ENCODE peak calls at places on chromosome 1, in eight cellular contexts. W is AML-193, H is A172, C is hepatic stellate cell, X is AG04449, M is uterus, D is T-cell, K is Calu3. F is an unnamed sample.

GRCh38 chr1:7410156-7410555 is 360.9 kb upstream of the VAMP3 start:
- DNase-seq in W (no peak), H (no peak), C (no peak), X (no peak), M (no peak), D (no peak), K (no peak), F (no peak)

GRCh38 chr1:13682443-13682842 is 17.5 kb upstream of the PRDM2 start:
- DNase-seq in W (no peak), H (no peak), C (no peak), X (no peak), M (no peak), D (no peak), K (no peak), F (no peak)

GRCh38 chr1:65230741-65231439 is 78.5 kb upstream of the DNAJC6 start:
- DNase-seq in W (peak; percentile 41), H (no peak), C (no peak), X (no peak), M (no peak), D (no peak), K (no peak), F (no peak)

GRCh38 chr1:232459087-232459486 is 170.8 kb downstream of the SIPA1L2 start:
- DNase-seq in W (peak; percentile 11), H (no peak), C (no peak), X (no peak), M (no peak), D (no peak), K (no peak), F (no peak)

GRCh38 chr1:75539230-75540116 is 71.4 kb downstream of the SLC44A5 start:
- DNase-seq in W (no peak), H (peak; percentile 23), C (no peak), X (no peak), M (no peak), D (no peak), K (peak; percentile 9), F (no peak)

GRCh38 chr1:180428782-180429695 is 73.3 kb downstream of the ACBD6 start:
- DNase-seq in W (no peak), H (no peak), C (no peak), X (no peak), M (no peak), D (no peak), K (no peak), F (no peak)

GRCh38 chr1:49298304-49298703 is 521.6 kb upstream of the BEND5 start:
- DNase-seq in W (no peak), H (no peak), C (no peak), X (no peak), M (no peak), D (no peak), K (peak; percentile 9), F (no peak)

GRCh38 chr1:235342039-235342438 is 13.7 kb downstream of the GGPS1 start:
- DNase-seq in W (no peak), H (no peak), C (no peak), X (no peak), M (no peak), D (no peak), K (no peak), F (no peak)

GRCh38 chr1:97654866-97655265 is 266.0 kb downstream of the DPYD start:
- DNase-seq in W (no peak), H (no peak), C (no peak), X (no peak), M (no peak), D (no peak), K (no peak), F (no peak)

GRCh38 chr1:175508320-175509110 is 234.9 kb downstream of the TNR start:
- DNase-seq in W (no peak), H (no peak), C (no peak), X (no peak), M (no peak), D (no peak), K (no peak), F (no peak)

GRCh38 chr1:167416506-167416905 is 101.8 kb downstream of the CD247 start:
- DNase-seq in W (no peak), H (no peak), C (no peak), X (no peak), M (no peak), D (no peak), K (no peak), F (no peak)

GRCh38 chr1:2322065-2322571 is 69.2 kb downstream of the MORN1 start:
- DNase-seq in W (no peak), H (no peak), C (peak; percentile 98), X (peak; percentile 54), M (peak; percentile 90), D (no peak), K (peak; percentile 36), F (peak; percentile 81)

GRCh38 chr1:39159224-39160036 is 45.1 kb upstream of the MACF1 start:
- DNase-seq in W (no peak), H (peak; percentile 29), C (no peak), X (no peak), M (no peak), D (no peak), K (peak; percentile 63), F (peak; percentile 74)

GRCh38 chr1:235015291-235015990 is 113.2 kb downstream of the TOMM20 start:
- DNase-seq in W (no peak), H (no peak), C (no peak), X (no peak), M (no peak), D (no peak), K (no peak), F (no peak)

GRCh38 chr1:184272178-184272866 is 114.5 kb upstream of the C1orf21 start:
- DNase-seq in W (no peak), H (peak; percentile 57), C (peak; percentile 26), X (no peak), M (no peak), D (no peak), K (no peak), F (no peak)

GRCh38 chr1:81505831-81506230 is 294.9 kb upstream of the ADGRL2 start:
- DNase-seq in W (no peak), H (no peak), C (no peak), X (no peak), M (no peak), D (no peak), K (no peak), F (no peak)

GRCh38 chr1:107536266-107536665 is 395.4 kb downstream of the NTNG1 start:
- DNase-seq in W (no peak), H (no peak), C (no peak), X (no peak), M (no peak), D (no peak), K (no peak), F (no peak)

GRCh38 chr1:51058863-51059262 is 43.2 kb upstream of the C1orf185 start:
- DNase-seq in W (peak; percentile 19), H (no peak), C (peak; percentile 16), X (no peak), M (no peak), D (no peak), K (peak; percentile 19), F (peak; percentile 45)

GRCh38 chr1:31897534-31898100 is 40.6 kb downstream of the PTP4A2 start:
- DNase-seq in W (no peak), H (no peak), C (no peak), X (no peak), M (no peak), D (no peak), K (no peak), F (peak; percentile 8)

GRCh38 chr1:22887491-22887890 is 85.2 kb downstream of the LACTBL1 start:
- DNase-seq in W (no peak), H (no peak), C (no peak), X (no peak), M (no peak), D (no peak), K (no peak), F (no peak)

GRCh38 chr1:198676253-198676652 is 37.4 kb downstream of the PTPRC start:
- DNase-seq in W (no peak), H (no peak), C (no peak), X (no peak), M (no peak), D (no peak), K (no peak), F (no peak)

GRCh38 chr1:65459397-65459768 is 38.9 kb downstream of the LEPR start:
- DNase-seq in W (peak; percentile 40), H (peak; percentile 39), C (no peak), X (no peak), M (no peak), D (no peak), K (peak; percentile 9), F (peak; percentile 49)

GRCh38 chr1:27542463-27543273 is 52.7 kb upstream of the WASF2 start:
- DNase-seq in W (no peak), H (peak; percentile 94), C (no peak), X (no peak), M (peak; percentile 62), D (no peak), K (peak; percentile 80), F (peak; percentile 58)

GRCh38 chr1:90926971-90927370 is 94.9 kb downstream of the ZNF644 start:
- DNase-seq in W (no peak), H (no peak), C (no peak), X (no peak), M (no peak), D (no peak), K (no peak), F (no peak)

GRCh38 chr1:31549807-31550620 is 26.3 kb upstream of the TINAGL1 start:
- DNase-seq in W (no peak), H (no peak), C (no peak), X (no peak), M (no peak), D (no peak), K (peak; percentile 24), F (peak; percentile 41)

GRCh38 chr1:212161231-212161781 is 123.9 kb upstream of the PPP2R5A start:
- DNase-seq in W (no peak), H (peak; percentile 93), C (peak; percentile 78), X (peak; percentile 52), M (no peak), D (no peak), K (no peak), F (peak; percentile 68)

F was measured in lung microvascular endothelial cell.